ENCODE peak calls at places on chromosomes 3 and 15, in ten cellular contexts. H, M, V, J, T, N, R, S, Y and I are unnamed samples.
A peak's percentile ranks its signal among the peaks of the same experiment; 100 is the strongest.

GRCh38 chr3:147572970-147573340 is 163.8 kb downstream of the ZIC1 start:
- DNase-seq in H (no peak), M (no peak), V (no peak), J (no peak), T (no peak), N (no peak), R (no peak), S (no peak), Y (no peak), I (no peak)

GRCh38 chr15:31058236-31058962 is 43.1 kb downstream of the TRPM1 start:
- DNase-seq in H (no peak), M (no peak), V (no peak), J (no peak), T (no peak), N (no peak), R (no peak), S (no peak), Y (no peak), I (no peak)

GRCh38 chr3:133472242-133472641 is 72.4 kb downstream of the BFSP2 start:
- DNase-seq in H (no peak), M (peak; percentile 56), V (peak; percentile 83), J (no peak), T (no peak), N (peak; percentile 86), R (no peak), S (no peak), Y (peak; percentile 62), I (no peak)

GRCh38 chr3:192899540-192899982 is 18.1 kb downstream of the MB21D2 start:
- DNase-seq in H (no peak), M (no peak), V (no peak), J (no peak), T (no peak), N (no peak), R (no peak), S (no peak), Y (no peak), I (no peak)

GRCh38 chr15:40441736-40442531 is 1.2 kb downstream of the BAHD1 start:
- DNase-seq in H (no peak), M (peak; percentile 38), V (peak; percentile 72), J (peak; percentile 34), T (peak; percentile 56), N (peak; percentile 87), R (no peak), S (peak; percentile 35), Y (no peak), I (no peak)

GRCh38 chr3:162295323-162295983 is 798.8 kb downstream of the OTOL1 start:
- DNase-seq in H (peak; percentile 86), M (no peak), V (peak; percentile 45), J (no peak), T (no peak), N (no peak), R (peak; percentile 52), S (no peak), Y (no peak), I (peak; percentile 83)

GRCh38 chr3:3281024-3281423 is 101.5 kb upstream of the CRBN start:
- DNase-seq in H (no peak), M (no peak), V (no peak), J (no peak), T (no peak), N (no peak), R (no peak), S (no peak), Y (no peak), I (no peak)

GRCh38 chr3:137511655-137512054 is 252.5 kb upstream of the SOX14 start:
- DNase-seq in H (no peak), M (no peak), V (no peak), J (no peak), T (no peak), N (no peak), R (no peak), S (no peak), Y (no peak), I (no peak)

GRCh38 chr3:34646911-34647465 is 848.6 kb downstream of the PDCD6IP start:
- DNase-seq in H (no peak), M (no peak), V (peak; percentile 44), J (no peak), T (no peak), N (no peak), R (no peak), S (no peak), Y (no peak), I (no peak)

GRCh38 chr3:50811893-50812292 is 137.2 kb downstream of the DOCK3 start:
- DNase-seq in H (no peak), M (no peak), V (no peak), J (no peak), T (no peak), N (no peak), R (no peak), S (no peak), Y (no peak), I (no peak)

GRCh38 chr3:56783644-56784451 is 17.9 kb downstream of the ARHGEF3 start:
- DNase-seq in H (no peak), M (peak; percentile 76), V (no peak), J (peak; percentile 89), T (peak; percentile 82), N (no peak), R (peak; percentile 8), S (peak; percentile 38), Y (no peak), I (peak; percentile 66)

GRCh38 chr3:13879946-13880810 is at the start of gene WNT7A:
- DNase-seq in H (no peak), M (no peak), V (peak; percentile 85), J (no peak), T (peak; percentile 77), N (peak; percentile 76), R (peak; percentile 81), S (no peak), Y (peak; percentile 88), I (no peak)

GRCh38 chr3:101928890-101929289 is 79.6 kb downstream of the NFKBIZ start:
- DNase-seq in H (peak; percentile 65), M (no peak), V (no peak), J (no peak), T (no peak), N (no peak), R (no peak), S (no peak), Y (no peak), I (no peak)

GRCh38 chr3:123113889-123114450 is 47.1 kb downstream of the PDIA5 start:
- DNase-seq in H (no peak), M (no peak), V (no peak), J (no peak), T (no peak), N (no peak), R (no peak), S (no peak), Y (no peak), I (no peak)

GRCh38 chr15:50542051-50542450 is 4.4 kb downstream of the USP50 start:
- DNase-seq in H (no peak), M (no peak), V (no peak), J (no peak), T (no peak), N (no peak), R (no peak), S (no peak), Y (no peak), I (no peak)

GRCh38 chr15:101481381-101481705 is 8.2 kb downstream of the PCSK6 start:
- DNase-seq in H (no peak), M (no peak), V (peak; percentile 45), J (no peak), T (no peak), N (no peak), R (no peak), S (no peak), Y (no peak), I (no peak)

GRCh38 chr15:60918234-60918964 is 310.7 kb downstream of the RORA start:
- DNase-seq in H (no peak), M (no peak), V (no peak), J (no peak), T (no peak), N (no peak), R (no peak), S (no peak), Y (no peak), I (no peak)

GRCh38 chr15:38682363-38682762 is 117.7 kb upstream of the RASGRP1 start:
- DNase-seq in H (no peak), M (no peak), V (no peak), J (no peak), T (no peak), N (no peak), R (no peak), S (no peak), Y (no peak), I (no peak)

GRCh38 chr3:99499235-99499798 is 139.1 kb upstream of the COL8A1 start:
- DNase-seq in H (peak; percentile 28), M (peak; percentile 24), V (peak; percentile 77), J (peak; percentile 15), T (no peak), N (no peak), R (peak; percentile 11), S (peak; percentile 35), Y (no peak), I (no peak)

GRCh38 chr3:197891-198491 is 1.4 kb downstream of the CHL1 start:
- DNase-seq in H (no peak), M (no peak), V (peak; percentile 70), J (no peak), T (no peak), N (peak; percentile 61), R (peak; percentile 5), S (peak; percentile 39), Y (peak; percentile 58), I (no peak)

GRCh38 chr15:90557651-90558084 is 27.9 kb downstream of the CRTC3 start:
- DNase-seq in H (no peak), M (peak; percentile 46), V (no peak), J (no peak), T (no peak), N (no peak), R (no peak), S (peak; percentile 87), Y (no peak), I (no peak)

GRCh38 chr15:25619076-25619475 is 180.3 kb upstream of the UBE3A start:
- DNase-seq in H (no peak), M (no peak), V (no peak), J (no peak), T (no peak), N (no peak), R (no peak), S (no peak), Y (no peak), I (no peak)
- H3K9me3 ChIP-seq in H (no peaks in the 10 kb centered on the region), M (no peaks in the 10 kb centered on the region), V (no peaks in the 10 kb centered on the region), J (no peaks in the 10 kb centered on the region), T (no peaks in the 10 kb centered on the region), N (no peaks in the 10 kb centered on the region), R (no peaks in the 10 kb centered on the region), S (no peaks in the 10 kb centered on the region), Y (no peaks in the 10 kb centered on the region), I (no peaks in the 10 kb centered on the region)

GRCh38 chr15:27114440-27114839 is 143.5 kb downstream of the GABRG3 start:
- DNase-seq in H (no peak), M (no peak), V (no peak), J (no peak), T (no peak), N (no peak), R (no peak), S (no peak), Y (no peak), I (no peak)
- H3K9me3 ChIP-seq in H (no peaks in the 10 kb centered on the region), M (no peaks in the 10 kb centered on the region), V (no peaks in the 10 kb centered on the region), J (no peaks in the 10 kb centered on the region), T (no peaks in the 10 kb centered on the region), N (peaks cover 4% of the 10 kb centered on the region), R (no peaks in the 10 kb centered on the region), S (no peaks in the 10 kb centered on the region), Y (no peaks in the 10 kb centered on the region), I (peaks cover 2% of the 10 kb centered on the region)

GRCh38 chr15:68418611-68419161 is 13.3 kb downstream of the ITGA11 start:
- DNase-seq in H (no peak), M (peak; percentile 72), V (peak; percentile 42), J (no peak), T (no peak), N (no peak), R (no peak), S (no peak), Y (no peak), I (peak; percentile 82)
- H3K9me3 ChIP-seq in H (no peaks in the 10 kb centered on the region), M (no peaks in the 10 kb centered on the region), V (no peaks in the 10 kb centered on the region), J (no peaks in the 10 kb centered on the region), T (no peaks in the 10 kb centered on the region), N (no peaks in the 10 kb centered on the region), R (no peaks in the 10 kb centered on the region), S (no peaks in the 10 kb centered on the region), Y (no peaks in the 10 kb centered on the region), I (no peaks in the 10 kb centered on the region)

GRCh38 chr3:128858167-128858566 is 21.3 kb upstream of the ACAD9 start:
- DNase-seq in H (no peak), M (no peak), V (no peak), J (no peak), T (no peak), N (no peak), R (no peak), S (no peak), Y (no peak), I (no peak)
- H3K9me3 ChIP-seq in H (peaks cover 54% of the 10 kb centered on the region), M (no peaks in the 10 kb centered on the region), V (peaks cover 77% of the 10 kb centered on the region), J (peaks cover 39% of the 10 kb centered on the region), T (peaks cover 20% of the 10 kb centered on the region), N (peaks cover 62% of the 10 kb centered on the region), R (peaks cover 58% of the 10 kb centered on the region), S (peaks cover 3% of the 10 kb centered on the region), Y (peaks cover 71% of the 10 kb centered on the region), I (peaks cover 36% of the 10 kb centered on the region)